ENCODE peak calls at places on chromosomes 7 and 10, in five cellular contexts. I is stomach, F is lower leg skin, E is mammary epithelial cell, Z is right atrium auricular region. C is an unnamed sample.
A peak's percentile ranks its signal among the peaks of the same experiment; 100 is the strongest.

GRCh38 chr10:3982746-3983442 is 197.9 kb upstream of the KLF6 start:
- DNase-seq in Z (no peak), E (no peak), F (no peak), I (no peak), C (no peak)

GRCh38 chr7:80263321-80263720 is 128.7 kb downstream of the GNAI1 start:
- DNase-seq in F (no peak), I (no peak), E (no peak), Z (no peak), C (no peak)

GRCh38 chr10:30705086-30705624 is 75.6 kb upstream of the LYZL2 start:
- DNase-seq in Z (no peak), E (no peak), F (no peak), I (no peak), C (no peak)

GRCh38 chr10:17993361-17993760 is 41.6 kb downstream of the SLC39A12 start:
- DNase-seq in Z (no peak), F (no peak), E (peak; percentile 65), I (no peak), C (no peak)

GRCh38 chr10:118823256-118823907 is 68.6 kb upstream of the CACUL1 start:
- DNase-seq in F (no peak), Z (no peak), E (no peak), I (no peak), C (no peak)

GRCh38 chr10:511849-512191 is 177.6 kb downstream of the DIP2C start:
- DNase-seq in E (no peak), I (no peak), Z (no peak), F (no peak), C (no peak)

GRCh38 chr7:16915405-16915804 is 33.6 kb upstream of the AGR3 start:
- DNase-seq in F (peak; percentile 51), I (no peak), Z (no peak), E (peak; percentile 98), C (no peak)

GRCh38 chr7:137992738-137993394 is 9.0 kb downstream of the CREB3L2 start:
- DNase-seq in F (peak; percentile 83), E (peak; percentile 76), I (no peak), Z (peak; percentile 88), C (no peak)

GRCh38 chr7:151244871-151245346 is 3.6 kb downstream of the SMARCD3 start:
- DNase-seq in I (no peak), F (no peak), E (no peak), Z (no peak), C (no peak)

GRCh38 chr7:154503962-154504550 is 451.9 kb downstream of the DPP6 start:
- DNase-seq in I (no peak), Z (no peak), E (peak; percentile 8), F (no peak), C (no peak)

GRCh38 chr10:74223755-74224530 is 72.9 kb downstream of the ADK start:
- DNase-seq in I (no peak), E (peak; percentile 80), Z (no peak), F (no peak), C (no peak)

GRCh38 chr10:81027223-81027622 is 489.5 kb downstream of the SH2D4B start:
- DNase-seq in F (no peak), I (no peak), E (no peak), Z (no peak), C (no peak)

GRCh38 chr7:79452032-79452494 is 1.4 kb downstream of the MAGI2 start:
- DNase-seq in I (peak; percentile 58), Z (peak; percentile 91), F (peak; percentile 84), E (peak; percentile 48), C (peak; percentile 84)

GRCh38 chr10:35712486-35712885 is 70.4 kb upstream of the FZD8 start:
- DNase-seq in I (no peak), Z (no peak), E (no peak), F (no peak), C (no peak)

GRCh38 chr7:100874300-100874576 is 665 bp upstream of the SRRT start:
- DNase-seq in F (no peak), Z (no peak), I (no peak), E (no peak), C (no peak)

GRCh38 chr7:28953628-28954027 is 4.5 kb downstream of the TRIL start:
- DNase-seq in E (no peak), F (no peak), Z (no peak), I (no peak), C (no peak)

GRCh38 chr10:19832624-19833507 is 16.6 kb downstream of the PLXDC2 start:
- DNase-seq in Z (no peak), I (no peak), F (no peak), E (peak; percentile 89), C (no peak)
- TF ChIP-seq CTCF in Z (no peak), I (no peak), F (no peak), E (no peak), C (peak; percentile 37)

GRCh38 chr7:157136372-157136771 is 2.4 kb upstream of the UBE3C start:
- DNase-seq in E (peak; percentile 84), F (no peak), Z (no peak), I (no peak), C (no peak)
- TF ChIP-seq CTCF in E (peak; percentile 39), F (no peak), Z (no peak), I (no peak), C (peak; percentile 48)

GRCh38 chr10:48470893-48471805 is 133.7 kb downstream of the ARHGAP22 start:
- DNase-seq in I (peak; percentile 11), F (no peak), Z (no peak), E (peak; percentile 95), C (peak; percentile 55)
- TF ChIP-seq CTCF in I (no peak), F (no peak), Z (no peak), E (peak; percentile 43), C (peak; percentile 24)

GRCh38 chr10:43024524-43024923 is 52.3 kb upstream of the RET start:
- DNase-seq in F (no peak), E (no peak), Z (no peak), I (no peak), C (no peak)
- TF ChIP-seq CTCF in F (no peak), E (no peak), Z (no peak), I (no peak), C (no peak)

GRCh38 chr10:132428486-132428885 is 31.5 kb downstream of the PWWP2B start:
- DNase-seq in I (no peak), F (no peak), Z (no peak), E (no peak), C (no peak)
- TF ChIP-seq CTCF in I (no peak), F (no peak), Z (no peak), E (no peak), C (no peak)

DNA sequence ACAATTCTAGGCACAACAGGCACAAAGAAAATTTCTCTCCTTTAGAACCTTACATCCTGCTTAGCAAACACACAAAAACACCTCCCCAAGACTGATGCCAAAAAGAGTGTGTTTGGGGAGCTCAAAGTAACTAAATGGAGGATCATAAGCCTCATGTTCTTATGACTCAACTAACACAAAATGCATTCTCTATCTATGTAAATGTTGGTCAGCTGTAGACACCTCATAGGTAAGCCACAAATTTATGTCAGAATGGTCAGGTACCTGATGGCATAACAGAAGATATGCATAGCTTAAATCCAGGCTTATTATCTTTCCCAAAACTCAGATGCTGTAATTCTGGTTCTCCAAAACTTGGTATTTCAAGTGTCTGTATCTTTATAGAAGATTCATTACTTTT is 315.1 kb downstream of the C7orf25 start:
- DNase-seq in F (no peak), Z (no peak), I (no peak), E (peak; percentile 58), C (no peak)
- TF ChIP-seq CTCF in F (no peak), Z (no peak), I (no peak), E (no peak), C (no peak)

GRCh38 chr7:32891046-32891799 is at the start of gene KBTBD2:
- DNase-seq in Z (peak; percentile 72), I (peak; percentile 82), E (peak; percentile 81), F (peak; percentile 79), C (peak; percentile 85)
- TF ChIP-seq CTCF in Z (peak; percentile 47), I (no peak), E (peak; percentile 19), F (no peak), C (no peak)

DNA sequence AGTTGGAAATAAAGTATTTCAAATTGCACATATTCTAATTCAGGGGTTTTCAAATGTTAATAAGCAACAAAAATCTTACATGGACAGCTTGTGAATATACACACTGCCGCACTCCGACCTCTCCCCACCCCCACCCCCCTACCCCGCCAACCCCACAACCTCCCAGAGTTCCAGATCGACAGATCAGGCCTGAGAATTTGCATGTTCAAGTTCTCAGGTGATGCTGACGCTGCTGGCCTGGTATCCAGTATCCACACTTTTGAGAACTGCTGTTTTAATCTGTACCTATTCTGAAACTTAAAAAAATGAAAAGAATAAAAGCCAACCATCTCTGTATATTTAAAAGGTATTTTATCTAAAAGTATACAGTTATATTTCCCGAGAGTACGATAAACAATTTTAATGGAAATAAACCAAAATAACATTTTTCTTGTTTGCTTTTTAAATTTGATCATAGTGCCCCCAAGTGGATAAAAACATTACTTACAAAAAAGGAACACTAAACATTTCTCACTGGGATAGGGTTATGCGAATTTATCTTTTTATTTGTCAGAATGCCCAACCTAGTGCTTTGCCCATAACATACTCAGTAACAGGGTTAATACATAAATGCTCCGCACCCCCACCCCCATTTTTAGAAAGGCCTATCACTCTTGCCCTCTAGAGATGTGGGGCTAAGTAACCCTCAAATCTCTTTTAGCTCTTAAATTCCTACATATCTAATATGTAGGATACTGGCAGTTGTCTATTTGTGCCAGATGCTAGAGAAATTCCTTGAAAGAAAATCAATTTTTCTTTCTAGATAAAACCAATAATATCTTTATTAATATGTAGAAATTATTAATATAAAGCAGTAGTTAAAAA is 166.3 kb downstream of the RNF133 start:
- DNase-seq in E (no peak), Z (no peak), I (no peak), F (no peak), C (no peak)
- TF ChIP-seq CTCF in E (peak; percentile 35), Z (peak; percentile 41), I (no peak), F (no peak), C (peak; percentile 79)